ENCODE peak calls at places on chromosomes 5 and 9, in eight cellular contexts. J, F, L, Q, I, G, B and E are unnamed samples.

GRCh38 chr5:151600069-151600665 is 9.0 kb upstream of the FAT2 start:
- DNase-seq in G (no peak), B (no peak), F (no peak), J (no peak), L (no peak), I (no peak), Q (no peak), E (no peak)

GRCh38 chr9:130962418-130963316 is 23.6 kb upstream of the FIBCD1 start:
- DNase-seq in F (no peak), Q (peak; percentile 62), I (no peak), J (no peak), B (peak; percentile 82), L (peak; percentile 97), G (no peak), E (no peak)

GRCh38 chr9:33921967-33922895 is 105.3 kb downstream of the UBE2R2 start:
- DNase-seq in I (no peak), B (peak; percentile 47), F (no peak), G (no peak), Q (no peak), L (no peak), J (no peak), E (no peak)

GRCh38 chr5:93252165-93252564 is 328.9 kb downstream of the NR2F1-AS1 start:
- DNase-seq in G (no peak), F (no peak), B (peak; percentile 17), L (no peak), J (no peak), Q (no peak), I (no peak), E (no peak)

GRCh38 chr9:8622222-8622802 is 822.7 kb upstream of the DMAC1 start:
- DNase-seq in L (no peak), B (no peak), J (no peak), G (no peak), F (no peak), Q (no peak), I (no peak), E (no peak)

GRCh38 chr5:92644271-92644886 is 936.6 kb downstream of the NR2F1-AS1 start:
- DNase-seq in L (no peak), I (no peak), J (no peak), B (peak; percentile 4), F (no peak), Q (no peak), G (no peak), E (no peak)

GRCh38 chr9:131657456-131657855 is 82.4 kb downstream of the RAPGEF1 start:
- DNase-seq in B (no peak), J (no peak), L (no peak), Q (no peak), G (no peak), I (no peak), F (no peak), E (no peak)

GRCh38 chr5:151758141-151758429 is 346 bp downstream of the ATOX1 start:
- DNase-seq in G (peak; percentile 72), I (peak; percentile 7), Q (no peak), J (no peak), L (no peak), F (no peak), B (no peak), E (no peak)

GRCh38 chr5:131541071-131541470 is 94.0 kb downstream of the RAPGEF6 start:
- DNase-seq in F (no peak), G (no peak), L (peak; percentile 18), Q (no peak), I (no peak), B (no peak), J (no peak), E (no peak)

GRCh38 chr5:58717303-58718012 is 134.6 kb downstream of the RAB3C start:
- DNase-seq in Q (no peak), G (no peak), J (no peak), I (no peak), F (no peak), B (peak; percentile 4), L (no peak), E (no peak)

GRCh38 chr9:15570769-15571168 is 17.9 kb downstream of the CCDC171 start:
- DNase-seq in Q (no peak), I (no peak), J (no peak), L (no peak), F (no peak), G (no peak), B (no peak), E (no peak)

GRCh38 chr5:66427043-66427442 is 169.2 kb upstream of the MAST4 start:
- DNase-seq in F (no peak), Q (no peak), I (no peak), G (no peak), J (no peak), L (no peak), B (no peak), E (no peak)

GRCh38 chr5:73638344-73639095 is 12.5 kb downstream of the ARHGEF28 start:
- DNase-seq in F (no peak), G (no peak), I (no peak), B (peak; percentile 33), J (no peak), L (peak; percentile 97), Q (no peak), E (no peak)

GRCh38 chr5:62731011-62731410 is 152.4 kb downstream of the LRRC70 start:
- DNase-seq in Q (no peak), G (no peak), I (no peak), F (no peak), L (peak; percentile 25), B (no peak), J (no peak), E (no peak)

GRCh38 chr5:141902416-141902815 is 21.3 kb upstream of the DELE1 start:
- DNase-seq in G (no peak), L (no peak), F (no peak), Q (no peak), B (no peak), I (no peak), J (no peak), E (no peak)

GRCh38 chr5:125139590-125139989 is 393.2 kb upstream of the ZNF608 start:
- DNase-seq in G (no peak), L (no peak), Q (no peak), B (no peak), I (no peak), J (no peak), F (no peak), E (no peak)

GRCh38 chr5:36374275-36374862 is 72.7 kb upstream of the RANBP3L start:
- DNase-seq in B (no peak), J (no peak), G (no peak), F (no peak), I (no peak), L (peak; percentile 82), Q (no peak), E (no peak)

GRCh38 chr5:38725419-38725865 is 120.4 kb upstream of the OSMR start:
- DNase-seq in B (no peak), G (no peak), I (no peak), J (no peak), Q (no peak), F (no peak), L (no peak), E (no peak)

GRCh38 chr5:10243660-10244240 is 5.9 kb downstream of the ATPSCKMT start:
- DNase-seq in G (no peak), J (no peak), B (no peak), I (no peak), F (no peak), L (no peak), Q (no peak), E (no peak)